ENCODE peak calls at places on chromosomes 11 and 22, in six cellular contexts. One of them, this sample, is unnamed.
A peak's percentile ranks its signal among the peaks of the same experiment; 100 is the strongest.

GRCh38 chr22:37199839-37200161 is 11.8 kb upstream of the C1QTNF6 start:
- DNase-seq in T-helper 1 cell: no peak
- DNase-seq in activated CD8-positive, alpha-beta memory T cell treated with anti-CD3 and anti-CD28 coated beads, Interleukin-2, amount 50 U/mL, for 4 hours: no peak
- DNase-seq in stomach: no peak
- DNase-seq in activated naive CD4-positive, alpha-beta T cell treated with anti-CD3 and anti-CD28 coated beads, Interleukin-2, amount 50 U/mL, for 72 hours: no peak
- DNase-seq in prostate gland: peak; percentile 38
- DNase-seq in this sample: no peak

GRCh38 chr11:47973173-47973572 is 7.2 kb upstream of the PTPRJ start:
- DNase-seq in T-helper 1 cell: no peak
- DNase-seq in activated CD8-positive, alpha-beta memory T cell treated with anti-CD3 and anti-CD28 coated beads, Interleukin-2, amount 50 U/mL, for 4 hours: no peak
- DNase-seq in stomach: no peak
- DNase-seq in activated naive CD4-positive, alpha-beta T cell treated with anti-CD3 and anti-CD28 coated beads, Interleukin-2, amount 50 U/mL, for 72 hours: no peak
- DNase-seq in prostate gland: no peak
- DNase-seq in this sample: no peak

GRCh38 chr11:59611570-59612565 is 3.7 kb downstream of the OSBP start:
- DNase-seq in T-helper 1 cell: no peak
- DNase-seq in activated CD8-positive, alpha-beta memory T cell treated with anti-CD3 and anti-CD28 coated beads, Interleukin-2, amount 50 U/mL, for 4 hours: no peak
- DNase-seq in stomach: peak; percentile 71
- DNase-seq in activated naive CD4-positive, alpha-beta T cell treated with anti-CD3 and anti-CD28 coated beads, Interleukin-2, amount 50 U/mL, for 72 hours: no peak
- DNase-seq in prostate gland: peak; percentile 9
- DNase-seq in this sample: peak; percentile 39

GRCh38 chr11:18765554-18765953 is 26.0 kb downstream of the PTPN5 start:
- DNase-seq in T-helper 1 cell: no peak
- DNase-seq in activated CD8-positive, alpha-beta memory T cell treated with anti-CD3 and anti-CD28 coated beads, Interleukin-2, amount 50 U/mL, for 4 hours: no peak
- DNase-seq in stomach: no peak
- DNase-seq in activated naive CD4-positive, alpha-beta T cell treated with anti-CD3 and anti-CD28 coated beads, Interleukin-2, amount 50 U/mL, for 72 hours: no peak
- DNase-seq in prostate gland: no peak
- DNase-seq in this sample: no peak

GRCh38 chr22:43852605-43853327 is 9.5 kb downstream of the SULT4A1 start:
- DNase-seq in T-helper 1 cell: no peak
- DNase-seq in activated CD8-positive, alpha-beta memory T cell treated with anti-CD3 and anti-CD28 coated beads, Interleukin-2, amount 50 U/mL, for 4 hours: no peak
- DNase-seq in stomach: no peak
- DNase-seq in activated naive CD4-positive, alpha-beta T cell treated with anti-CD3 and anti-CD28 coated beads, Interleukin-2, amount 50 U/mL, for 72 hours: no peak
- DNase-seq in prostate gland: no peak
- DNase-seq in this sample: no peak

GRCh38 chr11:113591122-113591521 is 115.0 kb downstream of the TMPRSS5 start:
- DNase-seq in T-helper 1 cell: no peak
- DNase-seq in activated CD8-positive, alpha-beta memory T cell treated with anti-CD3 and anti-CD28 coated beads, Interleukin-2, amount 50 U/mL, for 4 hours: no peak
- DNase-seq in stomach: no peak
- DNase-seq in activated naive CD4-positive, alpha-beta T cell treated with anti-CD3 and anti-CD28 coated beads, Interleukin-2, amount 50 U/mL, for 72 hours: no peak
- DNase-seq in prostate gland: no peak
- DNase-seq in this sample: no peak

GRCh38 chr11:11461473-11461872 is 108.4 kb upstream of the CSNK2A3 start:
- DNase-seq in T-helper 1 cell: no peak
- DNase-seq in activated CD8-positive, alpha-beta memory T cell treated with anti-CD3 and anti-CD28 coated beads, Interleukin-2, amount 50 U/mL, for 4 hours: no peak
- DNase-seq in stomach: no peak
- DNase-seq in activated naive CD4-positive, alpha-beta T cell treated with anti-CD3 and anti-CD28 coated beads, Interleukin-2, amount 50 U/mL, for 72 hours: no peak
- DNase-seq in prostate gland: no peak
- DNase-seq in this sample: no peak

GRCh38 chr11:2173150-2173693 is 1.6 kb upstream of the TH start:
- DNase-seq in T-helper 1 cell: no peak
- DNase-seq in activated CD8-positive, alpha-beta memory T cell treated with anti-CD3 and anti-CD28 coated beads, Interleukin-2, amount 50 U/mL, for 4 hours: no peak
- DNase-seq in stomach: no peak
- DNase-seq in activated naive CD4-positive, alpha-beta T cell treated with anti-CD3 and anti-CD28 coated beads, Interleukin-2, amount 50 U/mL, for 72 hours: no peak
- DNase-seq in prostate gland: no peak
- DNase-seq in this sample: no peak

GRCh38 chr11:20276661-20277000 is 86.9 kb upstream of the HTATIP2 start:
- DNase-seq in T-helper 1 cell: no peak
- DNase-seq in activated CD8-positive, alpha-beta memory T cell treated with anti-CD3 and anti-CD28 coated beads, Interleukin-2, amount 50 U/mL, for 4 hours: no peak
- DNase-seq in stomach: no peak
- DNase-seq in activated naive CD4-positive, alpha-beta T cell treated with anti-CD3 and anti-CD28 coated beads, Interleukin-2, amount 50 U/mL, for 72 hours: no peak
- DNase-seq in prostate gland: no peak
- DNase-seq in this sample: no peak

GRCh38 chr11:94128746-94129504 is at the start of gene PANX1:
- DNase-seq in T-helper 1 cell: peak; percentile 59
- DNase-seq in activated CD8-positive, alpha-beta memory T cell treated with anti-CD3 and anti-CD28 coated beads, Interleukin-2, amount 50 U/mL, for 4 hours: peak; percentile 77
- DNase-seq in stomach: peak; percentile 80
- DNase-seq in activated naive CD4-positive, alpha-beta T cell treated with anti-CD3 and anti-CD28 coated beads, Interleukin-2, amount 50 U/mL, for 72 hours: peak; percentile 71
- DNase-seq in prostate gland: peak; percentile 66
- DNase-seq in this sample: no peak

GRCh38 chr11:19374189-19374588 is 133.4 kb upstream of the E2F8 start:
- DNase-seq in T-helper 1 cell: no peak
- DNase-seq in activated CD8-positive, alpha-beta memory T cell treated with anti-CD3 and anti-CD28 coated beads, Interleukin-2, amount 50 U/mL, for 4 hours: no peak
- DNase-seq in stomach: no peak
- DNase-seq in activated naive CD4-positive, alpha-beta T cell treated with anti-CD3 and anti-CD28 coated beads, Interleukin-2, amount 50 U/mL, for 72 hours: no peak
- DNase-seq in prostate gland: no peak
- DNase-seq in this sample: no peak

GRCh38 chr11:44568706-44569473 is 3.4 kb downstream of the CD82 start:
- DNase-seq in T-helper 1 cell: peak; percentile 86
- DNase-seq in activated CD8-positive, alpha-beta memory T cell treated with anti-CD3 and anti-CD28 coated beads, Interleukin-2, amount 50 U/mL, for 4 hours: peak; percentile 89
- DNase-seq in stomach: peak; percentile 75
- DNase-seq in activated naive CD4-positive, alpha-beta T cell treated with anti-CD3 and anti-CD28 coated beads, Interleukin-2, amount 50 U/mL, for 72 hours: peak; percentile 81
- DNase-seq in prostate gland: peak; percentile 36
- DNase-seq in this sample: no peak

GRCh38 chr11:48087974-48088681 is 107.8 kb downstream of the PTPRJ start:
- DNase-seq in T-helper 1 cell: no peak
- DNase-seq in activated CD8-positive, alpha-beta memory T cell treated with anti-CD3 and anti-CD28 coated beads, Interleukin-2, amount 50 U/mL, for 4 hours: no peak
- DNase-seq in stomach: peak; percentile 67
- DNase-seq in activated naive CD4-positive, alpha-beta T cell treated with anti-CD3 and anti-CD28 coated beads, Interleukin-2, amount 50 U/mL, for 72 hours: no peak
- DNase-seq in prostate gland: peak; percentile 70
- DNase-seq in this sample: peak; percentile 52

GRCh38 chr11:8948901-8949300 is 6.1 kb upstream of the ASCL3 start:
- DNase-seq in T-helper 1 cell: no peak
- DNase-seq in activated CD8-positive, alpha-beta memory T cell treated with anti-CD3 and anti-CD28 coated beads, Interleukin-2, amount 50 U/mL, for 4 hours: no peak
- DNase-seq in stomach: no peak
- DNase-seq in activated naive CD4-positive, alpha-beta T cell treated with anti-CD3 and anti-CD28 coated beads, Interleukin-2, amount 50 U/mL, for 72 hours: no peak
- DNase-seq in prostate gland: no peak
- DNase-seq in this sample: no peak

GRCh38 chr11:63599211-63600122 is 14.8 kb downstream of the PLAAT3 start:
- DNase-seq in T-helper 1 cell: no peak
- DNase-seq in activated CD8-positive, alpha-beta memory T cell treated with anti-CD3 and anti-CD28 coated beads, Interleukin-2, amount 50 U/mL, for 4 hours: no peak
- DNase-seq in stomach: no peak
- DNase-seq in activated naive CD4-positive, alpha-beta T cell treated with anti-CD3 and anti-CD28 coated beads, Interleukin-2, amount 50 U/mL, for 72 hours: no peak
- DNase-seq in prostate gland: no peak
- DNase-seq in this sample: no peak

GRCh38 chr11:69494851-69495250 is 13.4 kb downstream of the LINC01488 start:
- DNase-seq in T-helper 1 cell: no peak
- DNase-seq in activated CD8-positive, alpha-beta memory T cell treated with anti-CD3 and anti-CD28 coated beads, Interleukin-2, amount 50 U/mL, for 4 hours: no peak
- DNase-seq in stomach: no peak
- DNase-seq in activated naive CD4-positive, alpha-beta T cell treated with anti-CD3 and anti-CD28 coated beads, Interleukin-2, amount 50 U/mL, for 72 hours: no peak
- DNase-seq in prostate gland: no peak
- DNase-seq in this sample: no peak

GRCh38 chr11:3807856-3808845 is at the start of gene PGAP2:
- DNase-seq in T-helper 1 cell: peak; percentile 48
- DNase-seq in activated CD8-positive, alpha-beta memory T cell treated with anti-CD3 and anti-CD28 coated beads, Interleukin-2, amount 50 U/mL, for 4 hours: peak; percentile 60
- DNase-seq in stomach: peak; percentile 68
- DNase-seq in activated naive CD4-positive, alpha-beta T cell treated with anti-CD3 and anti-CD28 coated beads, Interleukin-2, amount 50 U/mL, for 72 hours: peak; percentile 66
- DNase-seq in prostate gland: peak; percentile 61
- DNase-seq in this sample: peak; percentile 30

GRCh38 chr11:19393941-19394340 is 153.2 kb upstream of the E2F8 start:
- DNase-seq in T-helper 1 cell: no peak
- DNase-seq in activated CD8-positive, alpha-beta memory T cell treated with anti-CD3 and anti-CD28 coated beads, Interleukin-2, amount 50 U/mL, for 4 hours: no peak
- DNase-seq in stomach: no peak
- DNase-seq in activated naive CD4-positive, alpha-beta T cell treated with anti-CD3 and anti-CD28 coated beads, Interleukin-2, amount 50 U/mL, for 72 hours: no peak
- DNase-seq in prostate gland: no peak
- DNase-seq in this sample: no peak

GRCh38 chr11:126405906-126406305 is 50.4 kb downstream of the ST3GAL4 start:
- DNase-seq in T-helper 1 cell: no peak
- DNase-seq in activated CD8-positive, alpha-beta memory T cell treated with anti-CD3 and anti-CD28 coated beads, Interleukin-2, amount 50 U/mL, for 4 hours: no peak
- DNase-seq in stomach: no peak
- DNase-seq in activated naive CD4-positive, alpha-beta T cell treated with anti-CD3 and anti-CD28 coated beads, Interleukin-2, amount 50 U/mL, for 72 hours: no peak
- DNase-seq in prostate gland: no peak
- DNase-seq in this sample: no peak

GRCh38 chr11:120784566-120785251 is 239.2 kb upstream of the TBCEL start:
- DNase-seq in T-helper 1 cell: no peak
- DNase-seq in activated CD8-positive, alpha-beta memory T cell treated with anti-CD3 and anti-CD28 coated beads, Interleukin-2, amount 50 U/mL, for 4 hours: no peak
- DNase-seq in stomach: no peak
- DNase-seq in activated naive CD4-positive, alpha-beta T cell treated with anti-CD3 and anti-CD28 coated beads, Interleukin-2, amount 50 U/mL, for 72 hours: no peak
- DNase-seq in prostate gland: no peak
- DNase-seq in this sample: no peak

GRCh38 chr11:3859373-3859881 is 4.0 kb downstream of the STIM1 start:
- DNase-seq in T-helper 1 cell: no peak
- DNase-seq in activated CD8-positive, alpha-beta memory T cell treated with anti-CD3 and anti-CD28 coated beads, Interleukin-2, amount 50 U/mL, for 4 hours: no peak
- DNase-seq in stomach: peak; percentile 73
- DNase-seq in activated naive CD4-positive, alpha-beta T cell treated with anti-CD3 and anti-CD28 coated beads, Interleukin-2, amount 50 U/mL, for 72 hours: peak; percentile 29
- DNase-seq in prostate gland: no peak
- DNase-seq in this sample: no peak

GRCh38 chr11:94888204-94888603 is 85.2 kb downstream of the CWC15 start:
- DNase-seq in T-helper 1 cell: no peak
- DNase-seq in activated CD8-positive, alpha-beta memory T cell treated with anti-CD3 and anti-CD28 coated beads, Interleukin-2, amount 50 U/mL, for 4 hours: no peak
- DNase-seq in stomach: no peak
- DNase-seq in activated naive CD4-positive, alpha-beta T cell treated with anti-CD3 and anti-CD28 coated beads, Interleukin-2, amount 50 U/mL, for 72 hours: no peak
- DNase-seq in prostate gland: no peak
- DNase-seq in this sample: no peak

GRCh38 chr11:20597924-20598484 is 1.4 kb upstream of the SLC6A5 start:
- DNase-seq in T-helper 1 cell: no peak
- DNase-seq in activated CD8-positive, alpha-beta memory T cell treated with anti-CD3 and anti-CD28 coated beads, Interleukin-2, amount 50 U/mL, for 4 hours: no peak
- DNase-seq in stomach: no peak
- DNase-seq in activated naive CD4-positive, alpha-beta T cell treated with anti-CD3 and anti-CD28 coated beads, Interleukin-2, amount 50 U/mL, for 72 hours: no peak
- DNase-seq in prostate gland: no peak
- DNase-seq in this sample: no peak

GRCh38 chr11:77309401-77310085 is 8.1 kb upstream of the GDPD4 start:
- DNase-seq in T-helper 1 cell: no peak
- DNase-seq in activated CD8-positive, alpha-beta memory T cell treated with anti-CD3 and anti-CD28 coated beads, Interleukin-2, amount 50 U/mL, for 4 hours: no peak
- DNase-seq in stomach: no peak
- DNase-seq in activated naive CD4-positive, alpha-beta T cell treated with anti-CD3 and anti-CD28 coated beads, Interleukin-2, amount 50 U/mL, for 72 hours: no peak
- DNase-seq in prostate gland: no peak
- DNase-seq in this sample: no peak

GRCh38 chr11:114909866-114910265 is 231.5 kb downstream of the NXPE2 start:
- DNase-seq in T-helper 1 cell: no peak
- DNase-seq in activated CD8-positive, alpha-beta memory T cell treated with anti-CD3 and anti-CD28 coated beads, Interleukin-2, amount 50 U/mL, for 4 hours: no peak
- DNase-seq in stomach: no peak
- DNase-seq in activated naive CD4-positive, alpha-beta T cell treated with anti-CD3 and anti-CD28 coated beads, Interleukin-2, amount 50 U/mL, for 72 hours: no peak
- DNase-seq in prostate gland: no peak
- DNase-seq in this sample: no peak

GRCh38 chr11:1881442-1882264 is 10.0 kb downstream of the PRR33 start:
- DNase-seq in T-helper 1 cell: no peak
- DNase-seq in activated CD8-positive, alpha-beta memory T cell treated with anti-CD3 and anti-CD28 coated beads, Interleukin-2, amount 50 U/mL, for 4 hours: peak; percentile 14
- DNase-seq in stomach: no peak
- DNase-seq in activated naive CD4-positive, alpha-beta T cell treated with anti-CD3 and anti-CD28 coated beads, Interleukin-2, amount 50 U/mL, for 72 hours: peak; percentile 12
- DNase-seq in prostate gland: no peak
- DNase-seq in this sample: no peak

GRCh38 chr11:1302041-1302460 is 7.4 kb downstream of the TOLLIP start:
- DNase-seq in T-helper 1 cell: no peak
- DNase-seq in activated CD8-positive, alpha-beta memory T cell treated with anti-CD3 and anti-CD28 coated beads, Interleukin-2, amount 50 U/mL, for 4 hours: no peak
- DNase-seq in stomach: peak; percentile 21
- DNase-seq in activated naive CD4-positive, alpha-beta T cell treated with anti-CD3 and anti-CD28 coated beads, Interleukin-2, amount 50 U/mL, for 72 hours: no peak
- DNase-seq in prostate gland: no peak
- DNase-seq in this sample: no peak

GRCh38 chr22:45577746-45578523 is 75.3 kb downstream of the FBLN1 start:
- DNase-seq in T-helper 1 cell: peak; percentile 61
- DNase-seq in activated CD8-positive, alpha-beta memory T cell treated with anti-CD3 and anti-CD28 coated beads, Interleukin-2, amount 50 U/mL, for 4 hours: peak; percentile 77
- DNase-seq in stomach: peak; percentile 84
- DNase-seq in activated naive CD4-positive, alpha-beta T cell treated with anti-CD3 and anti-CD28 coated beads, Interleukin-2, amount 50 U/mL, for 72 hours: peak; percentile 86
- DNase-seq in prostate gland: peak; percentile 86
- DNase-seq in this sample: peak; percentile 66

GRCh38 chr11:34721646-34722045 is 100.8 kb downstream of the EHF start:
- DNase-seq in T-helper 1 cell: no peak
- DNase-seq in activated CD8-positive, alpha-beta memory T cell treated with anti-CD3 and anti-CD28 coated beads, Interleukin-2, amount 50 U/mL, for 4 hours: no peak
- DNase-seq in stomach: no peak
- DNase-seq in activated naive CD4-positive, alpha-beta T cell treated with anti-CD3 and anti-CD28 coated beads, Interleukin-2, amount 50 U/mL, for 72 hours: no peak
- DNase-seq in prostate gland: no peak
- DNase-seq in this sample: no peak

GRCh38 chr11:40054631-40055030 is 1404.8 kb downstream of the LRRC4C start:
- DNase-seq in T-helper 1 cell: no peak
- DNase-seq in activated CD8-positive, alpha-beta memory T cell treated with anti-CD3 and anti-CD28 coated beads, Interleukin-2, amount 50 U/mL, for 4 hours: no peak
- DNase-seq in stomach: peak; percentile 26
- DNase-seq in activated naive CD4-positive, alpha-beta T cell treated with anti-CD3 and anti-CD28 coated beads, Interleukin-2, amount 50 U/mL, for 72 hours: no peak
- DNase-seq in prostate gland: no peak
- DNase-seq in this sample: no peak

GRCh38 chr11:58576792-58577440 is 1.3 kb upstream of the LPXN start:
- DNase-seq in T-helper 1 cell: no peak
- DNase-seq in activated CD8-positive, alpha-beta memory T cell treated with anti-CD3 and anti-CD28 coated beads, Interleukin-2, amount 50 U/mL, for 4 hours: no peak
- DNase-seq in stomach: no peak
- DNase-seq in activated naive CD4-positive, alpha-beta T cell treated with anti-CD3 and anti-CD28 coated beads, Interleukin-2, amount 50 U/mL, for 72 hours: no peak
- DNase-seq in prostate gland: no peak
- DNase-seq in this sample: no peak

GRCh38 chr22:42678894-42679293 is 29.7 kb upstream of the CYB5R3 start:
- DNase-seq in T-helper 1 cell: no peak
- DNase-seq in activated CD8-positive, alpha-beta memory T cell treated with anti-CD3 and anti-CD28 coated beads, Interleukin-2, amount 50 U/mL, for 4 hours: no peak
- DNase-seq in stomach: no peak
- DNase-seq in activated naive CD4-positive, alpha-beta T cell treated with anti-CD3 and anti-CD28 coated beads, Interleukin-2, amount 50 U/mL, for 72 hours: no peak
- DNase-seq in prostate gland: no peak
- DNase-seq in this sample: no peak

GRCh38 chr11:90241414-90241813 is 18.6 kb upstream of the CHORDC1 start:
- DNase-seq in T-helper 1 cell: no peak
- DNase-seq in activated CD8-positive, alpha-beta memory T cell treated with anti-CD3 and anti-CD28 coated beads, Interleukin-2, amount 50 U/mL, for 4 hours: no peak
- DNase-seq in stomach: no peak
- DNase-seq in activated naive CD4-positive, alpha-beta T cell treated with anti-CD3 and anti-CD28 coated beads, Interleukin-2, amount 50 U/mL, for 72 hours: no peak
- DNase-seq in prostate gland: no peak
- DNase-seq in this sample: no peak

GRCh38 chr22:39308614-39309363 is 10.6 kb downstream of the RPL3 start:
- DNase-seq in T-helper 1 cell: no peak
- DNase-seq in activated CD8-positive, alpha-beta memory T cell treated with anti-CD3 and anti-CD28 coated beads, Interleukin-2, amount 50 U/mL, for 4 hours: no peak
- DNase-seq in stomach: peak; percentile 59
- DNase-seq in activated naive CD4-positive, alpha-beta T cell treated with anti-CD3 and anti-CD28 coated beads, Interleukin-2, amount 50 U/mL, for 72 hours: no peak
- DNase-seq in prostate gland: no peak
- DNase-seq in this sample: no peak

GRCh38 chr11:18704045-18704645 is 5.6 kb downstream of the TMEM86A start:
- DNase-seq in T-helper 1 cell: no peak
- DNase-seq in activated CD8-positive, alpha-beta memory T cell treated with anti-CD3 and anti-CD28 coated beads, Interleukin-2, amount 50 U/mL, for 4 hours: no peak
- DNase-seq in stomach: no peak
- DNase-seq in activated naive CD4-positive, alpha-beta T cell treated with anti-CD3 and anti-CD28 coated beads, Interleukin-2, amount 50 U/mL, for 72 hours: no peak
- DNase-seq in prostate gland: no peak
- DNase-seq in this sample: no peak